ENCODE peak calls at places on chromosomes 12 and 14, in four cellular contexts. C, M, A and B are unnamed samples.

GRCh38 chr12:48973992-48974673 is 2.6 kb upstream of the WNT10B start:
- DNase-seq in A (no peak), M (no peak), C (peak), B (no peak)

GRCh38 chr14:29724991-29725390 is 202.7 kb downstream of the PRKD1 start:
- DNase-seq in M (no peak), C (no peak), A (no peak), B (peak)

GRCh38 chr14:31265701-31266398 is 58.3 kb upstream of the HECTD1 start:
- DNase-seq in A (no peak), C (no peak), M (no peak), B (no peak)

GRCh38 chr12:48788522-48788851 is 402 bp downstream of the ADCY6 start:
- DNase-seq in C (no peak), M (no peak), A (no peak), B (no peak)

GRCh38 chr14:68965261-68965761 is 13.8 kb downstream of the ACTN1 start:
- DNase-seq in M (no peak), C (no peak), A (no peak), B (no peak)

GRCh38 chr12:111942557-111942956 is 70.4 kb downstream of the TMEM116 start:
- DNase-seq in C (no peak), A (peak), M (no peak), B (no peak)

GRCh38 chr14:91255820-91256219 is 11.3 kb upstream of the GPR68 start:
- DNase-seq in A (no peak), M (no peak), C (no peak), B (no peak)

GRCh38 chr14:101917413-101918124 is 46.8 kb upstream of the DYNC1H1 start:
- DNase-seq in C (no peak), M (no peak), A (no peak), B (no peak)

GRCh38 chr14:97442363-97442762 is 645.2 kb downstream of the VRK1 start:
- DNase-seq in A (no peak), C (no peak), M (no peak), B (no peak)

GRCh38 chr12:52975204-52975603 is 26.3 kb downstream of the KRT18 start:
- DNase-seq in M (no peak), C (no peak), A (no peak), B (no peak)

GRCh38 chr14:94397899-94398479 is 9.6 kb upstream of the SERPINA1 start:
- DNase-seq in C (no peak), A (no peak), M (no peak), B (no peak)

GRCh38 chr14:103872492-103873113 is 25.2 kb upstream of the PPP1R13B start:
- DNase-seq in M (no peak), A (no peak), C (no peak), B (no peak)

DNA sequence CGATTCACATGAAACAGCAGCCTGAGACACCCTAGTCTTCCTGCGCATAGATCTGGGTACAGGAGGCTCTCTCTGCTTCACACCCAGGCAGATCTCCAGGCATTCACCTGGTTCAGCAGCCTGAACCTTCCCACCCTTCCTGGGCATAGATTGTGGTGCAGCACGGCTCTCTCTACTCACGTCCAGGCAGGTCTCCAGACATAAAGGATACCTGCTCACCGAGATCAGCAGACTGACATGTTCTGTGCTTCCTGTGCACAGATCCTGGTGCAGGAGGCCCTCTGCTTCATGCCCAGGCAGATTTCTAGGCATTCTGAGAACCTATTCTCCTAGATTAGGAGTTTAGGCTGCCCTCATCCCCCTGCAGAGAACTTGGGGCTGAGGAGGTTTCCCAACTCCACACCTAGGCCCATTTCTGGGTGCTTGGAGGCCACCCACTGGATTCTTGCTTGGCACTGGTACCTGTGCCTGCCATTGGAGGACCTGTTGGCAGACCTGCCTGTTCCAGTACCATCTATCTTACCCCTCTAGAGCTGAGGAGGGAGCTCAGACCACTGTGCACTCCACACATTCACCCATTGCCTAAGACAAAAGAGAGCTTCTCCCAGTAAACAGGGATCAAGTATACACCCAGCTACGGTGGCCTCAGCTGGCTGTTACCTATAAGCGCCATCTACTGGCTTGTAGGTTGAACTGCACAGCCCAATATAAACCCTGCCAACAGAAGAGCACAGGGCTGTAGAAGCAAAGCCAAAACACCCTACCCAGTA is 28.0 kb upstream of the GARIN6 start:
- DNase-seq in M (no peak), A (peak), C (no peak), B (no peak)
- TF ChIP-seq CTCF in M (no peak), A (peak), C (peak), B (peak)

DNA sequence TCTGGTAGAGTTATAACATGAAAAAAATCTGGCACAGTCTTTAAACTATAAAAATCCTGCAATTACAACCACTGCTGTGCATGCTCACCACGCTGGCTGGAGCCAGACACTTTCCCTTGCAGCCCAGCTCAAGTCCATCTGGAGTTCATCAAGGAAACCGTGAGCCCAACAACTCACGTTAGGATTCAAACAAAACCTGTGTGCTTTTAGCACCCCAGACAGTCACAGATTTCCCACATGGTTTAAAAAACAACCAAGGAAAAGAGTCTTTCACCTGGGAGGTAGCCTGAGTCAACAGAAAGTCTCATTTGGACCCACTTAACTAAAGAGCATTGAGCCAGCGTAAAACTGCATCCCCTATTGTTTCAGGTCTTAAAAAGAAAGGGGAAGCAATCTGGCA is 4.7 kb downstream of the LRIG3 start:
- DNase-seq in A (peak), M (no peak), C (peak), B (peak)
- H3K4me3 ChIP-seq in A (peak), M (no peak), C (peak), B (peak)

DNA sequence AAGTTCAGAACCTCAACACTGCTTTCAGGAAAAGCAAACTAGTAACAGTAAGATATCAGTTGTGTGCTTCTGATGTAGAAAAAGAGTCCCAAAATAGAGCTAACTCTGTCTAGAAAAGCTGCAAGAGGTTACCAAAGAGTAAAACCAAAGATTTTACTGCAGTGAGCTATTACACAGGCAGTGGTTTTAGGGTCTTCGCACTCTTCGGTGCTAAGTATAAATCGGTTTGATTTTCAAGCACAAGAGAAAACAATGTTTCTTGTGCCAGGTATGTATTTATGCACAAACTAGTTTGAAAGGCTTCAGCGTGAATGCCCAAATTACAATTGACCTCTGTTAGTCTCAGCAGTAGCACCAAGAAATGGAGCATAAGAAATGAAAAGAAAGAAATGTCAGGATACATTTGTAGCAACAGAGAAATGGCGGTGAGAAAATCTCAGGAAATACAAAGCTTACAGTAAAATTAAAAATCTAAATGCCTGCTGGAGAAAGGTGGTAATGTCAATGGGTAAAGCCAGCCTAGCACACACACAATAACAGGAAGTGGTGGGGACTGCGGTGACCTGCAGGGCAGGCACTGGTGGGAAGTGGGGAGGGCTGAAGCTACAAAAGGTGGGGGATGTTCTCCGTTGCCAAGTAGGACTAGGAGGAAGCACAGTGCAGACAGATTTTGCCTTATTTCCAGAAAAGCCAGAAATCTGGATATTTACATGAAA is 18.0 kb upstream of the DYRK2 start:
- DNase-seq in A (no peak), C (no peak), M (peak), B (no peak)
- TF ChIP-seq CTCF in A (no peak), C (peak), M (peak), B (peak)

GRCh38 chr12:119804011-119804641 is 73.0 kb downstream of the CIT start:
- DNase-seq in C (peak), M (no peak), A (peak), B (no peak)

GRCh38 chr12:119807380-119807779 is 69.7 kb downstream of the CIT start:
- DNase-seq in C (no peak), M (no peak), A (no peak), B (no peak)

GRCh38 chr12:119803391-119803791 is 73.7 kb downstream of the CIT start:
- DNase-seq in M (no peak), A (peak), C (no peak), B (no peak)

GRCh38 chr12:119808441-119808840 is 68.7 kb downstream of the CIT start:
- DNase-seq in A (no peak), M (no peak), C (no peak), B (no peak)

DNA sequence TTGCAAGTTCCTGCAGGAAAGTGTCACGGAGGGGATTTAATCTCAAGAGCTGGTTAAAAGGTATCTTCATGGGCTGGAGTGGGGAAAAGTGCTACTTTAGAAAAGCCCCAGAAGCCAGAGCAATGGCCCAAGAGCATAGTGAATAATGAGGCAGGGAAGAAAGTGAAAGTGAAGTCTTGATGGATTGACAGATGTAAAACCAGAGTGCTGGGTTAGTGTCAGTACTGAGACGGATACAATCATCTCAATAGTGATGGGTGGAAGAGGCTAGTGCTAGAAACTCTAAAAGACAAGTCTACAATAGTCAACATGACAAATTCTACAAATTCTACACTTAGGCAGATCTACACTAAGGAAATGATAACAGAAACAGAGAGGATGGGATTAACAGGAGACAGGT is 68.1 kb downstream of the CIT start:
- DNase-seq in M (no peak), A (no peak), C (no peak), B (no peak)
- H3K4me3 ChIP-seq in M (no peak), A (no peak), C (no peak), B (no peak)